ENCODE peak calls at places on chromosomes 3 and 15, in five cellular contexts. One of them, this sample, is unnamed. For H3K4me1, the result is how much of the 10 kb centered on the place peaks cover.

GRCh38 chr3:30199096-30199734 is 407.2 kb upstream of the TGFBR2 start:
- DNase-seq in astrocyte: no peak
- DNase-seq in Peyer's patch: peak
- DNase-seq in A549: peak
- DNase-seq in cardiac muscle cell: peak
- DNase-seq in this sample: peak

GRCh38 chr3:11820540-11821041 is 26.1 kb downstream of the TAMM41 start:
- DNase-seq in A549: peak
- DNase-seq in Peyer's patch: no peak
- DNase-seq in cardiac muscle cell: peak
- DNase-seq in astrocyte: peak
- DNase-seq in this sample: no peak

GRCh38 chr3:13653631-13654279 is 104.8 kb downstream of the FBLN2 start:
- DNase-seq in A549: no peak
- DNase-seq in Peyer's patch: no peak
- DNase-seq in cardiac muscle cell: no peak
- DNase-seq in astrocyte: no peak
- DNase-seq in this sample: no peak

GRCh38 chr3:128310286-128311058 is 156.2 kb downstream of the DNAJB8 start:
- DNase-seq in A549: no peak
- DNase-seq in Peyer's patch: peak
- DNase-seq in astrocyte: no peak
- DNase-seq in cardiac muscle cell: peak
- DNase-seq in this sample: no peak

GRCh38 chr15:52255008-52255407 is 40.6 kb downstream of the MYO5C start:
- DNase-seq in cardiac muscle cell: no peak
- DNase-seq in astrocyte: peak
- DNase-seq in A549: no peak
- DNase-seq in Peyer's patch: no peak
- DNase-seq in this sample: no peak

GRCh38 chr15:41979493-41980266 is 7.3 kb upstream of the EHD4 start:
- DNase-seq in astrocyte: no peak
- DNase-seq in A549: no peak
- DNase-seq in Peyer's patch: no peak
- DNase-seq in cardiac muscle cell: no peak
- DNase-seq in this sample: peak

GRCh38 chr3:86782860-86783259 is 208.1 kb downstream of the VGLL3 start:
- DNase-seq in astrocyte: no peak
- DNase-seq in A549: no peak
- DNase-seq in cardiac muscle cell: no peak
- DNase-seq in Peyer's patch: no peak
- DNase-seq in this sample: no peak

GRCh38 chr15:82807920-82808633 is 1.4 kb upstream of the WHAMM start:
- DNase-seq in astrocyte: no peak
- DNase-seq in A549: no peak
- DNase-seq in cardiac muscle cell: no peak
- DNase-seq in Peyer's patch: no peak
- DNase-seq in this sample: peak

GRCh38 chr3:124518350-124518749 is 211.9 kb upstream of the UMPS start:
- DNase-seq in Peyer's patch: no peak
- DNase-seq in astrocyte: no peak
- DNase-seq in A549: no peak
- DNase-seq in cardiac muscle cell: no peak
- DNase-seq in this sample: no peak

GRCh38 chr3:194541483-194541882 is 54.7 kb upstream of the ATP13A3 start:
- DNase-seq in Peyer's patch: no peak
- DNase-seq in astrocyte: no peak
- DNase-seq in A549: no peak
- DNase-seq in cardiac muscle cell: no peak
- DNase-seq in this sample: no peak

GRCh38 chr15:84727429-84727828 is 11.5 kb upstream of the SEC11A start:
- DNase-seq in A549: no peak
- DNase-seq in Peyer's patch: no peak
- DNase-seq in astrocyte: peak
- DNase-seq in cardiac muscle cell: no peak
- DNase-seq in this sample: no peak

GRCh38 chr15:90101130-90101968 is 919 bp downstream of the IDH2 start:
- DNase-seq in Peyer's patch: peak
- DNase-seq in astrocyte: no peak
- DNase-seq in cardiac muscle cell: peak
- DNase-seq in A549: no peak
- DNase-seq in this sample: no peak

GRCh38 chr3:18428036-18428435 is 2.9 kb upstream of the SATB1 start:
- DNase-seq in A549: no peak
- DNase-seq in cardiac muscle cell: no peak
- DNase-seq in astrocyte: no peak
- DNase-seq in Peyer's patch: no peak
- DNase-seq in this sample: no peak

GRCh38 chr15:90603893-90604292 is 74.2 kb downstream of the CRTC3 start:
- DNase-seq in astrocyte: no peak
- DNase-seq in A549: peak
- DNase-seq in Peyer's patch: peak
- DNase-seq in cardiac muscle cell: no peak
- DNase-seq in this sample: peak

GRCh38 chr15:98070132-98070531 is 109.6 kb downstream of the ARRDC4 start:
- DNase-seq in A549: no peak
- DNase-seq in astrocyte: no peak
- DNase-seq in Peyer's patch: no peak
- DNase-seq in cardiac muscle cell: no peak
- DNase-seq in this sample: no peak

DNA sequence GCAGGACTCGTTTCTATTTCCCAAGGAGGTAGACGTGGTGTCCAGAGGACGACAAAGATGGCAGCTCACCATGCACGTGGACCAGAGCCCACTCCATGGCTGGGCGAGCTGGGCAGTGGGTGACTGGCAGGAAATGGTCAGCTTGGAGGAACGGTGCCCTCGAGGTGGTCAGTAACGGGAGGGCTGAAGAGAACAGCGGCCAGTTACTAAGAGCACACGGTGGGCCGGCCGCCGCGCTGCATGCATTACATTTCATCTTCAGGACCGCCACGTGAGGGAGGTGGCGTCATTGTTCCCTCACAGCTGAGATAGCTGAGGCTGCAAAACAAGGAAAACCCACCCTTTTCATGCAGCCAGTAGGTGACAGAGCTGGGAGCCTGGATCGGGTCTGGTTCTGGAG is 52.1 kb downstream of the RGMA start:
- DNase-seq in cardiac muscle cell: no peak
- DNase-seq in A549: no peak
- DNase-seq in Peyer's patch: no peak
- DNase-seq in astrocyte: no peak
- DNase-seq in this sample: no peak
- H3K4me1 ChIP-seq in cardiac muscle cell: under half
- H3K4me1 ChIP-seq in A549: under half
- H3K4me1 ChIP-seq in Peyer's patch: under half
- H3K4me1 ChIP-seq in astrocyte: under half
- H3K4me1 ChIP-seq in this sample: under half

GRCh38 chr15:47432831-47433230 is 284.5 kb upstream of the SEMA6D start:
- DNase-seq in astrocyte: no peak
- DNase-seq in Peyer's patch: no peak
- DNase-seq in A549: no peak
- DNase-seq in cardiac muscle cell: no peak
- DNase-seq in this sample: no peak

GRCh38 chr15:47439146-47439869 is 278.0 kb upstream of the SEMA6D start:
- DNase-seq in cardiac muscle cell: peak
- DNase-seq in Peyer's patch: no peak
- DNase-seq in A549: no peak
- DNase-seq in astrocyte: no peak
- DNase-seq in this sample: no peak

GRCh38 chr15:47431501-47431900 is 285.8 kb upstream of the SEMA6D start:
- DNase-seq in astrocyte: peak
- DNase-seq in A549: no peak
- DNase-seq in Peyer's patch: no peak
- DNase-seq in cardiac muscle cell: no peak
- DNase-seq in this sample: no peak

GRCh38 chr15:47437492-47437891 is 279.8 kb upstream of the SEMA6D start:
- DNase-seq in astrocyte: no peak
- DNase-seq in A549: no peak
- DNase-seq in cardiac muscle cell: no peak
- DNase-seq in Peyer's patch: no peak
- DNase-seq in this sample: peak

DNA sequence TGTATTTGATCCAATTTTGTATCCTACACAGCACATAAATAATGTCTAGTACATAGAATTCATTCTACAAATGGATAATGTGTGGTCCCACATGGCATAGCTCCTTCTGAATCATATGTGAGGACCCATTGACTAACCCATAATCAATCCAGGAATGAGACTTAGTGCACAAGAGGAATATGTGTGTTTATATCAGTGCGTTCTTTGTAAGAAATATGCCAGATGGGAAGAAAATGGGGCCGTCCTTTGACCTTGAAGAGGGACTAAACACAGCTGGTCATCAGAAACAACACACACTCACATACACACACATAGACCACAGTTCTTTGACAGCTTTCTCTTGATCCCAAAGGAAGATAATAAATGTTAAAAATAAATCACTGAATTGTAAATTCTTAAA is 282.7 kb upstream of the SEMA6D start:
- DNase-seq in A549: no peak
- DNase-seq in astrocyte: no peak
- DNase-seq in Peyer's patch: no peak
- DNase-seq in cardiac muscle cell: no peak
- DNase-seq in this sample: no peak
- H3K4me3 ChIP-seq in A549: no peak
- H3K4me3 ChIP-seq in astrocyte: no peak
- H3K4me3 ChIP-seq in Peyer's patch: no peak
- H3K4me3 ChIP-seq in cardiac muscle cell: no peak
- H3K4me3 ChIP-seq in this sample: no peak

GRCh38 chr3:5166846-5167245 is 20.7 kb upstream of the EDEM1 start:
- DNase-seq in Peyer's patch: no peak
- DNase-seq in A549: no peak
- DNase-seq in astrocyte: no peak
- DNase-seq in cardiac muscle cell: no peak
- DNase-seq in this sample: no peak
- H3K4me1 ChIP-seq in Peyer's patch: under half
- H3K4me1 ChIP-seq in A549: under half
- H3K4me1 ChIP-seq in astrocyte: under half
- H3K4me1 ChIP-seq in cardiac muscle cell: under half
- H3K4me1 ChIP-seq in this sample: under half

DNA sequence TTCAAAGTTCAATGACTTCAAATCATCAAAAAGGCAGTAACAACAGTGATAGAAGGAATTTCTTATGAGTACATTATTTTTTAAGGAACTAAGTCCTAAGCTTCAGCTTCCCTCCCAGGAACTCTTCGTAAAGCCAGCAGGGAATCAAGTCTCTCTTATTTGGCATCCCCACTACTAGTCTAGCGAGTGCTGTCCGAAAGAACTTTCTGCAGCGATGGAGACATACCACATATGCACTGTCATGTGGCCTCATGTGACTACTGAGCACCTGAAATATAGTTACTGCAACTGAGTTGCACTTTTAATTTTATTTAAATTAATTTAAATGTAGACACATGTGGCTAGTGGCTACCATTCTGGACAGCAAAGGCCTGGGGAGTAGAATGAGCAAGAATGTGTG is 23.9 kb downstream of the TSPAN3 start:
- DNase-seq in Peyer's patch: no peak
- DNase-seq in astrocyte: no peak
- DNase-seq in cardiac muscle cell: no peak
- DNase-seq in A549: no peak
- DNase-seq in this sample: no peak
- H3K4me3 ChIP-seq in Peyer's patch: no peak
- H3K4me3 ChIP-seq in astrocyte: no peak
- H3K4me3 ChIP-seq in cardiac muscle cell: no peak
- H3K4me3 ChIP-seq in A549: no peak
- H3K4me3 ChIP-seq in this sample: no peak

GRCh38 chr3:45548724-45549123 is 45.8 kb upstream of the LIMD1 start:
- DNase-seq in Peyer's patch: no peak
- DNase-seq in astrocyte: no peak
- DNase-seq in A549: no peak
- DNase-seq in cardiac muscle cell: no peak
- DNase-seq in this sample: no peak
- H3K4me1 ChIP-seq in Peyer's patch: under half
- H3K4me1 ChIP-seq in astrocyte: half or more
- H3K4me1 ChIP-seq in A549: half or more
- H3K4me1 ChIP-seq in cardiac muscle cell: under half
- H3K4me1 ChIP-seq in this sample: under half

GRCh38 chr15:72970965-72971746 is 81.1 kb upstream of the NEO1 start:
- DNase-seq in A549: no peak
- DNase-seq in Peyer's patch: no peak
- DNase-seq in cardiac muscle cell: peak
- DNase-seq in astrocyte: peak
- DNase-seq in this sample: no peak
- H3K4me3 ChIP-seq in A549: no peak
- H3K4me3 ChIP-seq in Peyer's patch: no peak
- H3K4me3 ChIP-seq in cardiac muscle cell: no peak
- H3K4me3 ChIP-seq in astrocyte: no peak
- H3K4me3 ChIP-seq in this sample: no peak

DNA sequence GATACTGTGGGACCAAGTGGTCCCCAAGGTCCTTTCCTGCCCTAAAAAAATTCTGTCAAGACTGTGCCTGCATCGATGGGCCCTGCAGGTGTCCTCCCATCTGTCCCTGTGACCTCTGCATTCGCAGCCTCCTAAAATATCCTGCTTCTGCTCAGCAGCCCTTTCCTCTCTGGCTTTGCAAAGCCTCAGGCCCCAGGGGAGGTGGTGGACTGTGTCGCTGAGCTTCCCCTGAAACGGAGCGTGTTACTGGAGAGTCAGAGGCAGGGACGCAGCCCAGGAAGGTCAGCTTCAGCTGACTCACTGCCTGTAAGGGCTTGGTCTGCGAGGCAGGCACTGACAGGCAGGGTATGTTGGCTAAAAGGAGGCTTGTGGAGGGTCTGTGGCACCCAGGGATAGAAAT is 110.0 kb downstream of the RAB11A start:
- DNase-seq in cardiac muscle cell: no peak
- DNase-seq in A549: no peak
- DNase-seq in astrocyte: no peak
- DNase-seq in Peyer's patch: no peak
- DNase-seq in this sample: no peak
- H3K4me1 ChIP-seq in cardiac muscle cell: under half
- H3K4me1 ChIP-seq in A549: under half
- H3K4me1 ChIP-seq in astrocyte: under half
- H3K4me1 ChIP-seq in Peyer's patch: under half
- H3K4me1 ChIP-seq in this sample: under half

GRCh38 chr3:147394168-147394941 is 12.0 kb downstream of the ZIC4 start:
- DNase-seq in cardiac muscle cell: no peak
- DNase-seq in A549: no peak
- DNase-seq in astrocyte: no peak
- DNase-seq in Peyer's patch: no peak
- DNase-seq in this sample: no peak
- H3K4me3 ChIP-seq in cardiac muscle cell: no peak
- H3K4me3 ChIP-seq in A549: no peak
- H3K4me3 ChIP-seq in astrocyte: peak
- H3K4me3 ChIP-seq in Peyer's patch: no peak
- H3K4me3 ChIP-seq in this sample: no peak